ENCODE peak calls at places on chromosome 14, in ten cellular contexts. Z is OCI-LY7; E is choroid plexus epithelial cell; C is GM06990; I is CD8-positive, alpha-beta T cell; U is left ventricle myocardium inferior; D is neural crest cell; S is A549; X is AG04449; G is astrocyte of the cerebellum. P is an unnamed sample.

GRCh38 chr14:97848351-97848980 is 1051.3 kb downstream of the VRK1 start:
- DNase-seq in D (peak), I (peak), E (no peak), U (no peak), Z (no peak), X (no peak), G (no peak), C (no peak), S (no peak), P (no peak)

GRCh38 chr14:103198429-103199140 is 75.3 kb downstream of the TNFAIP2 start:
- DNase-seq in U (no peak), G (no peak), E (peak), C (no peak), Z (no peak), I (no peak), X (no peak), S (peak), D (no peak), P (no peak)

GRCh38 chr14:103067231-103067954 is 10.0 kb upstream of the CDC42BPB start:
- DNase-seq in G (no peak), C (no peak), Z (no peak), I (no peak), D (no peak), S (peak), X (no peak), U (no peak), E (peak), P (no peak)

GRCh38 chr14:56742391-56742790 is 67.9 kb downstream of the OTX2 start:
- DNase-seq in D (no peak), E (no peak), U (no peak), I (no peak), S (no peak), Z (no peak), G (no peak), C (no peak), X (no peak), P (no peak)

GRCh38 chr14:55383541-55384140 is 28.0 kb downstream of the ATG14 start:
- DNase-seq in Z (no peak), U (no peak), D (no peak), S (no peak), X (no peak), G (no peak), I (no peak), C (no peak), E (no peak), P (no peak)

GRCh38 chr14:101880016-101880297 is 84.4 kb upstream of the DYNC1H1 start:
- DNase-seq in G (no peak), X (no peak), S (no peak), U (no peak), I (no peak), E (no peak), C (no peak), D (no peak), Z (no peak), P (no peak)

GRCh38 chr14:95322646-95323045 is 2.9 kb upstream of the CLMN start:
- DNase-seq in U (no peak), D (no peak), X (no peak), E (no peak), C (no peak), S (peak), Z (no peak), G (no peak), I (no peak), P (no peak)

GRCh38 chr14:39491134-39491541 is 58.9 kb upstream of the FBXO33 start:
- DNase-seq in G (peak), I (no peak), Z (peak), C (peak), U (no peak), E (peak), S (peak), X (no peak), D (no peak), P (no peak)

GRCh38 chr14:74538411-74539391 is 45.1 kb downstream of the ISCA2 start:
- DNase-seq in I (no peak), X (no peak), Z (no peak), C (no peak), S (no peak), U (no peak), G (no peak), E (no peak), D (no peak), P (no peak)

GRCh38 chr14:54554401-54554800 is 12.5 kb upstream of the SAMD4A start:
- DNase-seq in C (no peak), S (no peak), G (no peak), I (no peak), D (no peak), E (no peak), X (no peak), U (no peak), Z (no peak), P (no peak)

DNA sequence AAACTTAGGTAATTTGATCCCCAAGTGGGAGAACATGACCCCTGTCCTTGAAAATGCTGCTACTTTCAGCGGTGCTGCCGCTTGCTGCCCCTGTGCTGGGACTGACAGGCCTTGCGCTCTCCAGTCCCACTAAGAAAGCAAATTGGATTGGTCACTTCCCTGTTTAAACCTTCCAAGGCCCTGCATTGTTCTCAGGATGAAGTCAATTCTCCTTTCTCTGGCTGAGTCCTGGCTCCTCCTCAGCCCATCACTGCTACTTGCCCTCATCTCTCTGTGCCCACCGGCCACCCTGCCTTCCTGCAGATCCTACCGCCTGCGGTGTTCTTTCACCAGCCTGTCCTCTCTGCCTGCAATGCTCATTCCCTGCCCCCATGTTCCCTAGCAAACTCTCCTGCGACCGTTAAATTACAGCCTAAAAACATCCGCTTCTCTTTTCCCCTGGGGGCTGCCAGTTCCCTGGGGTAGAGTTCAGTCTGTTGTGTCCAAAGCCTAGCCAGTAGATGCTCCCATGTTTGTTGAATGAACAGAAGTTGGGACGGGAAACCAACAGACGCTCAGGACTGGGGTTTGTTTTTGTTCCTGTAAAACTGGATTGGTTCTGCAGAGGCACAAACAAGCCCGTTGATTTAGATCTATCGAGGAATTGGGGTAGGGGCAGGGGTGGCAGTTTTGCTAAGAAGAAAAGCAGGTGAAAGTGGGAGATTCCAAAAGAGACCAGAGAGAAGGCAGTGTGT is 127.3 kb upstream of the HIF1A start:
- DNase-seq in E (no peak), C (peak), S (no peak), X (no peak), Z (peak), G (no peak), D (no peak), U (no peak), I (peak), P (no peak)
- TF ChIP-seq CTCF in E (no peak), C (no peak), S (no peak), X (no peak), Z (no peak), G (no peak), D (no peak), U (no peak), I (no peak), P (no peak)

GRCh38 chr14:100677925-100678765 is 48.5 kb upstream of the DLK1 start:
- DNase-seq in S (no peak), I (no peak), U (peak), G (peak), X (no peak), Z (no peak), E (peak), C (no peak), D (no peak), P (no peak)

GRCh38 chr14:100680439-100681051 is 46.1 kb upstream of the DLK1 start:
- DNase-seq in S (no peak), U (no peak), X (no peak), G (no peak), C (no peak), I (no peak), Z (no peak), E (no peak), D (no peak), P (no peak)

GRCh38 chr14:100681111-100681510 is 45.6 kb upstream of the DLK1 start:
- DNase-seq in I (no peak), C (no peak), D (no peak), S (no peak), E (no peak), U (no peak), Z (no peak), X (no peak), G (no peak), P (no peak)

GRCh38 chr14:100679170-100679569 is 47.5 kb upstream of the DLK1 start:
- DNase-seq in D (no peak), Z (no peak), C (no peak), G (no peak), E (no peak), X (no peak), U (no peak), I (no peak), S (no peak), P (no peak)

GRCh38 chr14:100679707-100680438 is 46.8 kb upstream of the DLK1 start:
- DNase-seq in I (no peak), C (no peak), U (peak), Z (no peak), D (no peak), E (peak), S (no peak), X (peak), G (peak), P (no peak)
- TF ChIP-seq CTCF in I (no peak), C (no peak), U (no peak), Z (no peak), D (no peak), E (peak), S (no peak), X (peak), G (peak), P (no peak)

GRCh38 chr14:69327507-69327906 is 67.5 kb downstream of the GALNT16 start:
- DNase-seq in I (no peak), E (no peak), U (no peak), S (no peak), Z (no peak), X (no peak), D (no peak), G (no peak), C (no peak), P (no peak)

GRCh38 chr14:69326611-69327010 is 66.7 kb downstream of the GALNT16 start:
- DNase-seq in Z (no peak), G (no peak), D (no peak), U (no peak), C (no peak), S (no peak), X (no peak), I (no peak), E (no peak), P (no peak)

GRCh38 chr14:69324341-69324931 is 64.5 kb downstream of the GALNT16 start:
- DNase-seq in D (no peak), X (no peak), C (no peak), I (no peak), E (no peak), U (no peak), G (no peak), Z (no peak), S (no peak), P (no peak)

GRCh38 chr14:69325086-69325485 is 65.1 kb downstream of the GALNT16 start:
- DNase-seq in G (no peak), X (no peak), D (no peak), Z (no peak), U (no peak), I (no peak), C (no peak), E (no peak), S (no peak), P (no peak)

DNA sequence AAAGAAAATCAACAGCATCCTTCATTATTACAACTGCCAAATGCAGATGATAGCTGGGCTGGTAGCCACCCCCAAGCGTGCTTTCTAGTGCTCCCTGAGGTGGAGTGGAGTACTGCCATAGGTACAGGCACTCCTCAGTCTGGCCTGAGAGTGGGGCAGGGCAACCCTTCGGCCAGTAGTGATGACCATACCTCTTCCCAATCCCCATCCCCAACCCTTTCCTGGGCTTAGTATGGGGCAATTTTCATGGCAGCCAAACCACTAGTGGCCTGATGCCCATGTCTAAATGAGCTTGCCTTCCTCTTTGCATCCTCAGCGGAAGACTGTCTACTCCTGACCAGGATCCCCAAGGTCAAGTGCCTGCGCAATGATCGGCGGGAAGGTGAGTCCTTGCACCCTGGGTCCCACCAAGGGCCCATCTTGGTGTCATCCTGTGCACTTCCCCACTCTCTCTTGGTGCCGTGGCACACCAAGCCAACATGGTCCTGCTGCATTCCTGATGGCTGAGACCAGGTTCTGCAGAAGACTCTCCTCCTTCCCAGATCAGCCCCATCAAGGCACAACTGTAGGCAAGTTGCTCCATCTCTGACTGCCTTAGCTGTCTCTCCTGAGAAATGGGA is 65.8 kb downstream of the GALNT16 start:
- DNase-seq in I (no peak), C (no peak), G (no peak), E (peak), S (no peak), D (no peak), Z (no peak), X (no peak), U (no peak), P (no peak)
- TF ChIP-seq CTCF in I (no peak), C (peak), G (peak), E (peak), S (no peak), D (no peak), Z (peak), X (no peak), U (no peak), P (no peak)

GRCh38 chr14:61196034-61196433 is 85.1 kb downstream of the TMEM30B start:
- DNase-seq in G (no peak), U (no peak), C (no peak), I (no peak), D (no peak), S (no peak), Z (no peak), E (no peak), X (no peak), P (no peak)

GRCh38 chr14:61197416-61197815 is 83.7 kb downstream of the TMEM30B start:
- DNase-seq in C (no peak), D (no peak), U (no peak), S (no peak), E (no peak), G (no peak), I (no peak), Z (no peak), X (no peak), P (no peak)

GRCh38 chr14:61193471-61193870 is 87.7 kb downstream of the TMEM30B start:
- DNase-seq in G (no peak), I (no peak), X (no peak), D (no peak), S (no peak), Z (no peak), C (no peak), U (no peak), E (no peak), P (no peak)

GRCh38 chr14:61192970-61193369 is 88.2 kb downstream of the TMEM30B start:
- DNase-seq in E (no peak), X (no peak), C (no peak), D (no peak), S (no peak), U (no peak), I (no peak), Z (no peak), G (no peak), P (no peak)

GRCh38 chr14:61196792-61197191 is 84.3 kb downstream of the TMEM30B start:
- DNase-seq in D (no peak), X (no peak), Z (no peak), E (peak), C (no peak), U (no peak), G (no peak), S (peak), I (no peak), P (no peak)
- TF ChIP-seq CTCF in D (no peak), X (no peak), Z (no peak), E (peak), C (no peak), U (no peak), G (no peak), S (peak), I (no peak), P (no peak)

GRCh38 chr14:67622675-67623074 is 3.0 kb downstream of the ARG2 start:
- DNase-seq in G (peak), Z (peak), S (peak), C (no peak), U (no peak), X (peak), E (peak), D (no peak), I (no peak), P (no peak)

GRCh38 chr14:67623114-67623513 is 3.4 kb downstream of the ARG2 start:
- DNase-seq in I (no peak), C (no peak), X (no peak), E (peak), Z (no peak), S (no peak), G (peak), D (no peak), U (no peak), P (no peak)

GRCh38 chr14:67620217-67620789 is 583 bp downstream of the ARG2 start:
- DNase-seq in G (no peak), X (no peak), Z (no peak), D (peak), E (peak), S (no peak), I (no peak), C (no peak), U (no peak), P (no peak)

GRCh38 chr14:67619446-67620216 is at the start of gene ARG2:
- DNase-seq in S (peak), D (peak), I (peak), U (peak), E (peak), X (no peak), G (peak), Z (peak), C (peak), P (peak)

DNA sequence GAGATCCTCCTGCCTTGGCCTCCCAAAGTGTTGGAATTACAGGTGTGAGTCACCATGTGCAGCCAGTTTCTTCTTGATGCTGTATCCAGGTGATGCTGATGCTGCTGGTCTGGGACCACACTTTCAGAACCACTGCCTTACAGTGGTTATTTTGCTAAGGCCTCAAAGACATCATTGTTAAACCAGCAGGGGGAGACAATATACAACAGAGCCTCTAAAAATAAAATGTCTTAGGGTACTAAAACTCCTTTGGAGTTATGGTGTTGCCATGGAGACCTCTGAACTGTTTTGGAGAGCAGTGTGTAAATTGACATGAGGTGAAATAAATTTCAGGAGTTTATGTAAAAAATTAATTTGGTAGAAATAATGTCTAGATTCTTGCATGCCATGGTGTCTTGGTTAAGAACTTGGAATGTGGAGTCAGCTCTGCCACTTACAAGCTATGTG is 1.1 kb upstream of the ARG2 start:
- DNase-seq in I (no peak), C (peak), E (peak), U (no peak), G (peak), X (peak), D (no peak), Z (peak), S (peak), P (no peak)
- TF ChIP-seq CTCF in I (peak), C (peak), E (peak), U (peak), G (peak), X (peak), D (peak), Z (peak), S (peak), P (peak)

DNA sequence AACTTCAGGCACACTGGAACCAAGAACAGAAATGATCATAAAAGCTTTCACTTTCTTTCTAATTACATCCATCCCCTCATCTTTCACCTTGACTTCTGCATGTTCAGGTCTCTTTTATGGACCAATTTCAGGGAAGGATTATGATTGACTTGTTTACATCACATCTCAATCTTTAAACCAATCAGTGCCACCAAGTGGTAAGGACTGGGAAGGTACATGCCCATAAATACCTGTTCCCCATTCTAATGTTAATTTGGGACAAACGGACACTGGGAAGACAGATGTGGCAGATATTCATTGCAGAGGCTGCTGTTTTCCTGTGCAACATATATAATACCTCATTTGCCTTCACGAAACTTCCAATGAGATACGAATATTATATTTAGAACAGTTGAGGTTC is 978.1 kb downstream of the GALC start:
- DNase-seq in D (no peak), Z (no peak), G (no peak), I (no peak), E (no peak), X (no peak), U (no peak), C (no peak), S (peak), P (no peak)
- TF ChIP-seq CTCF in D (peak), Z (peak), G (no peak), I (no peak), E (no peak), X (no peak), U (no peak), C (no peak), S (no peak), P (peak)

GRCh38 chr14:73058224-73058922 is at the start of gene RBM25:
- DNase-seq in X (peak), E (peak), U (peak), D (peak), Z (peak), S (peak), I (peak), C (peak), G (peak), P (peak)
- TF ChIP-seq CTCF in X (no peak), E (no peak), U (no peak), D (no peak), Z (no peak), S (no peak), I (no peak), C (peak), G (no peak), P (peak)

P was measured in D721Med.